ENCODE peak calls at places on chromosomes 5 and 9, in five cellular contexts. One of them, this sample, is unnamed.

GRCh38 chr5:119368238-119368630 is 12.4 kb downstream of the TNFAIP8 start:
- DNase-seq in heart left ventricle: no peak
- DNase-seq in BJ: no peak
- DNase-seq in cardiac fibroblast: no peak
- DNase-seq in foreskin fibroblast: no peak
- DNase-seq in this sample: no peak

GRCh38 chr9:77661696-77662095 is 13.6 kb upstream of the GNA14 start:
- DNase-seq in heart left ventricle: no peak
- DNase-seq in BJ: no peak
- DNase-seq in cardiac fibroblast: no peak
- DNase-seq in foreskin fibroblast: no peak
- DNase-seq in this sample: no peak

GRCh38 chr5:96252596-96252995 is 180.5 kb downstream of the PCSK1 start:
- DNase-seq in heart left ventricle: no peak
- DNase-seq in BJ: no peak
- DNase-seq in cardiac fibroblast: no peak
- DNase-seq in foreskin fibroblast: no peak
- DNase-seq in this sample: no peak

GRCh38 chr5:111984044-111984443 is 227.1 kb upstream of the NREP start:
- DNase-seq in heart left ventricle: peak; percentile 37
- DNase-seq in BJ: peak; percentile 92
- DNase-seq in cardiac fibroblast: peak; percentile 88
- DNase-seq in foreskin fibroblast: peak; percentile 83
- DNase-seq in this sample: peak; percentile 81

GRCh38 chr9:27333241-27334052 is 36.5 kb upstream of the EQTN start:
- DNase-seq in heart left ventricle: peak; percentile 51
- DNase-seq in BJ: peak; percentile 21
- DNase-seq in cardiac fibroblast: peak; percentile 88
- DNase-seq in foreskin fibroblast: peak; percentile 77
- DNase-seq in this sample: peak; percentile 39

GRCh38 chr5:141669519-141669918 is 12.5 kb downstream of the ARAP3 start:
- DNase-seq in heart left ventricle: no peak
- DNase-seq in BJ: no peak
- DNase-seq in cardiac fibroblast: no peak
- DNase-seq in foreskin fibroblast: no peak
- DNase-seq in this sample: no peak

GRCh38 chr9:27184556-27185351 is 75.7 kb downstream of the TEK start:
- DNase-seq in heart left ventricle: no peak
- DNase-seq in BJ: no peak
- DNase-seq in cardiac fibroblast: peak; percentile 37
- DNase-seq in foreskin fibroblast: peak; percentile 15
- DNase-seq in this sample: no peak

GRCh38 chr9:114347675-114348074 is 18.0 kb downstream of the ORM2 start:
- DNase-seq in heart left ventricle: no peak
- DNase-seq in BJ: no peak
- DNase-seq in cardiac fibroblast: no peak
- DNase-seq in foreskin fibroblast: no peak
- DNase-seq in this sample: no peak

GRCh38 chr5:134552301-134552700 is 26.8 kb downstream of the JADE2 start:
- DNase-seq in heart left ventricle: peak; percentile 78
- DNase-seq in BJ: peak; percentile 87
- DNase-seq in cardiac fibroblast: peak; percentile 99
- DNase-seq in foreskin fibroblast: peak; percentile 96
- DNase-seq in this sample: peak; percentile 95

GRCh38 chr9:127955294-127956015 is 17.8 kb upstream of the DPM2 start:
- DNase-seq in heart left ventricle: peak; percentile 62
- DNase-seq in BJ: no peak
- DNase-seq in cardiac fibroblast: no peak
- DNase-seq in foreskin fibroblast: peak; percentile 48
- DNase-seq in this sample: no peak

GRCh38 chr5:72648511-72648910 is 141.3 kb upstream of the ZNF366 start:
- DNase-seq in heart left ventricle: no peak
- DNase-seq in BJ: no peak
- DNase-seq in cardiac fibroblast: no peak
- DNase-seq in foreskin fibroblast: peak; percentile 48
- DNase-seq in this sample: no peak

GRCh38 chr5:92513067-92513466 is 1068.0 kb downstream of the NR2F1-AS1 start:
- DNase-seq in heart left ventricle: no peak
- DNase-seq in BJ: no peak
- DNase-seq in cardiac fibroblast: no peak
- DNase-seq in foreskin fibroblast: no peak
- DNase-seq in this sample: no peak

DNA sequence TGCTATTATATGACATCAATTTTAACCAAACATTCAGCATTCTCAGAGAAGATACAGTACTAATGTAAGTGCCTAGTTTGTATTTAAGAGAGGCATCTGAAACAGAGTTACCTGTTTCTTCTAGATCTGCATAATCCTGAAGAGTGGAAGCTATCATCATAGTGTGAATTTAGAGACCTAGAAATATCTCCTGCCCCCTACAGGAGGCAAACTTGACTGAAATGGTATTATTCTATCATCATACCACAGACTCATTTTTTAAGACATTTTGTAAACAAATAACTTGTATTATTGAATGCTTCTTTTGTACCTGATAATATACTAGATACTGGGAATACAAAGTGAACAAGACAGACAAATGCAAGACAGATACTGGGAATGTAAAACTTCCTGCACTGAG is 216.8 kb upstream of the RPS23 start:
- DNase-seq in heart left ventricle: no peak
- DNase-seq in BJ: no peak
- DNase-seq in cardiac fibroblast: peak; percentile 28
- DNase-seq in foreskin fibroblast: peak; percentile 8
- DNase-seq in this sample: no peak
- TF ChIP-seq CTCF in heart left ventricle: no peak
- TF ChIP-seq CTCF in BJ: peak; percentile 39
- TF ChIP-seq CTCF in cardiac fibroblast: no peak
- TF ChIP-seq CTCF in foreskin fibroblast: peak; percentile 31
- TF ChIP-seq CTCF in this sample: no peak

DNA sequence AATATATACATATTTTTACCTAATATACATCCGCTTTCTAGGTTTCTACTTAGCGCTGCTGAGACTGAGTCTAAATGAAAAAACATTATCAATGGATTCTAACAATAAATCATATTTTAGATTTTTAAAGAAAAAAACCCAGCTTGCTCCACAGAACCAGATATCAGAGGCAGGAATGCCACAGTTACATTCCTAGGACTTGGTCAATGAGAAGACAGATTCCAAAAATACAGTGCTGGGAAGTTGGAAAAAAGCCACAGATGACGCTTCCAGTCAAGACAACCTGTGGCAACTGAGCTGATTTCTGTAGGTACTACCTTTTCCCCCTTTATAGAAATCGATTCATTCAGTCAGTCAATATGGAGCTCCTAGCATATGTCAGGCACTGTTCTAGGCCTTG is 589 bp upstream of the CCDC112 start:
- DNase-seq in heart left ventricle: no peak
- DNase-seq in BJ: no peak
- DNase-seq in cardiac fibroblast: peak; percentile 33
- DNase-seq in foreskin fibroblast: no peak
- DNase-seq in this sample: no peak
- H3K4me3 ChIP-seq in heart left ventricle: peak overlapping the region; percentile 93
- H3K4me3 ChIP-seq in BJ: peak overlapping the region; percentile 30
- H3K4me3 ChIP-seq in cardiac fibroblast: peak overlapping the region; percentile 32
- H3K4me3 ChIP-seq in foreskin fibroblast: peak overlapping the region; percentile 39
- H3K4me3 ChIP-seq in this sample: no peak overlapping the region

DNA sequence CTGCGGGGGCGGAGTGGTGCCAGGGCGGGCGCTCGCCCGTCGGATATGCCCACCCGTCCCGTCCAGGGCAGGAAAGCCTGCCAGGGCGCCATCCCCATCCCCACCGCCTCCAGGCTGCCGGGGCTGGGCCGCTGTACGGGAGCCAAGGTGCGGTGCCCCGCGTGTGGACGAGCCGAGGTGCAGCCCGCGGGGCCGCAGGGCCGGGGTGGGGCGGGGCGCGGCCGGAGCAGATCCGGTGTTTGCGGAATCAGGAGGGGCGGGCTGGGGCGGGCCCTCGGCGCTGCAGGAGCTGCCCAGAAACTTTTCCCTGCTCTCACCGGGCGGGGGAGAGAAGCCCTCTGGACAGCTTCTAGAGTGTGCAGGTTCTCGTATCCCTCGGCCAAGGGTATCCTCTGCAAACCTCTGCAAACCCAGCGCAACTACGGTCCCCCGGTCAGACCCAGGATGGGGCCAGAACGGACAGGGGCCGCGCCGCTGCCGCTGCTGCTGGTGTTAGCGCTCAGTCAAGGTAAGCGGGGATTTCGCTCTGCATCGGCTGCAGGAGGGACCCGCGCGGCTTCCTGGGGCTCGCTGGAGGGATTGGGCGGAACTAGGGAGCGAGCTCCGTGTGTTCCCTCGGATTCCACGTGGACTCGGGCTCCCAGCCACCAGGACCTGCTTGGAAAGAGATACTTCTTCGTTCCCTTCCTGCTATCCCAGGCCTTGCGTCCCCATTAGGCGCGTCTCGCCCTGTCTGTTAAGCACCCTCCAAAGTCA is at the start of gene ITGA2:
- DNase-seq in heart left ventricle: peak; percentile 35
- DNase-seq in BJ: no peak
- DNase-seq in cardiac fibroblast: peak; percentile 65
- DNase-seq in foreskin fibroblast: peak; percentile 89
- DNase-seq in this sample: no peak
- TF ChIP-seq CTCF in heart left ventricle: no peak
- TF ChIP-seq CTCF in BJ: peak; percentile 8
- TF ChIP-seq CTCF in cardiac fibroblast: no peak
- TF ChIP-seq CTCF in foreskin fibroblast: no peak
- TF ChIP-seq CTCF in this sample: no peak

GRCh38 chr5:54741711-54742110 is 224.2 kb downstream of the SNX18 start:
- DNase-seq in heart left ventricle: no peak
- DNase-seq in BJ: no peak
- DNase-seq in cardiac fibroblast: no peak
- DNase-seq in foreskin fibroblast: no peak
- DNase-seq in this sample: no peak
- H3K4me3 ChIP-seq in heart left ventricle: no peak overlapping the region
- H3K4me3 ChIP-seq in BJ: no peak overlapping the region
- H3K4me3 ChIP-seq in cardiac fibroblast: no peak overlapping the region
- H3K4me3 ChIP-seq in foreskin fibroblast: no peak overlapping the region
- H3K4me3 ChIP-seq in this sample: no peak overlapping the region

GRCh38 chr5:157286761-157287211 is 20.9 kb downstream of the CYFIP2 start:
- DNase-seq in heart left ventricle: peak; percentile 64
- DNase-seq in BJ: no peak
- DNase-seq in cardiac fibroblast: peak; percentile 38
- DNase-seq in foreskin fibroblast: no peak
- DNase-seq in this sample: no peak
- TF ChIP-seq CTCF in heart left ventricle: no peak
- TF ChIP-seq CTCF in BJ: no peak
- TF ChIP-seq CTCF in cardiac fibroblast: no peak
- TF ChIP-seq CTCF in foreskin fibroblast: no peak
- TF ChIP-seq CTCF in this sample: no peak

This sample was measured in AG09309.